ENCODE peak calls at places on chromosomes 4 and X, in seven cellular contexts. H, L, I, W, F, G and S are unnamed samples.

GRCh38 chr4:3160325-3160915 is 85.9 kb downstream of the HTT start:
- DNase-seq in H (no peak), G (no peak), W (no peak), I (no peak), L (peak; percentile 25), F (no peak), S (no peak)

GRCh38 chr4:77001907-77002306 is 52.4 kb downstream of the SEPTIN11 start:
- DNase-seq in H (no peak), F (no peak), L (no peak), G (no peak), I (no peak), W (no peak), S (no peak)

GRCh38 chrX:7446815-7447214 is 298.9 kb upstream of the PUDP start:
- DNase-seq in I (no peak), L (no peak), W (no peak), F (no peak), G (no peak), H (no peak), S (no peak)

GRCh38 chr4:122827899-122828601 is 1.4 kb downstream of the FGF2 start:
- DNase-seq in W (peak; percentile 11), F (peak; percentile 80), L (peak; percentile 63), H (peak; percentile 55), G (peak; percentile 70), I (peak; percentile 60), S (peak; percentile 42)

GRCh38 chrX:24034485-24034884 is 7.5 kb upstream of the KLHL15 start:
- DNase-seq in H (no peak), F (no peak), I (no peak), L (no peak), W (no peak), G (no peak), S (no peak)

GRCh38 chrX:81174286-81174685 is 27.4 kb downstream of the HMGN5 start:
- DNase-seq in F (no peak), H (no peak), L (no peak), I (no peak), G (no peak), W (peak; percentile 3), S (no peak)

GRCh38 chr4:53987761-53988171 is 76.6 kb downstream of the CHIC2 start:
- DNase-seq in F (no peak), L (no peak), H (no peak), W (peak; percentile 16), G (no peak), I (no peak), S (no peak)

GRCh38 chr4:143558823-143559756 is 45.6 kb downstream of the SMARCA5 start:
- DNase-seq in I (peak; percentile 84), W (peak; percentile 86), F (peak; percentile 50), H (peak; percentile 35), G (peak; percentile 78), L (peak; percentile 19), S (peak; percentile 39)

GRCh38 chr4:87985097-87985886 is 9.8 kb downstream of the SPP1 start:
- DNase-seq in I (peak; percentile 67), F (no peak), L (no peak), H (no peak), W (peak; percentile 70), G (no peak), S (no peak)

GRCh38 chrX:139974496-139974895 is 9.2 kb upstream of the CXorf66 start:
- DNase-seq in G (no peak), F (no peak), W (no peak), H (no peak), I (no peak), L (no peak), S (no peak)

GRCh38 chr4:114287079-114287696 is 307.7 kb upstream of the ARSJ start:
- DNase-seq in G (no peak), I (no peak), F (no peak), W (peak; percentile 78), H (no peak), L (no peak), S (no peak)

GRCh38 chr4:7980036-7980435 is 40.4 kb upstream of the AFAP1 start:
- DNase-seq in F (no peak), I (no peak), H (no peak), G (no peak), W (no peak), L (no peak), S (no peak)

GRCh38 chr4:37073226-37073840 is 171.2 kb upstream of the NWD2 start:
- DNase-seq in F (peak; percentile 8), L (peak; percentile 37), I (peak; percentile 26), G (no peak), W (no peak), H (no peak), S (no peak)

GRCh38 chr4:16269742-16270522 is 43.7 kb upstream of the TAPT1 start:
- DNase-seq in H (no peak), I (no peak), W (no peak), G (no peak), L (no peak), F (no peak), S (no peak)

GRCh38 chr4:138650917-138651564 is 364.5 kb upstream of the NOCT start:
- DNase-seq in F (no peak), H (no peak), I (no peak), W (no peak), G (no peak), L (peak; percentile 27), S (no peak)

GRCh38 chr4:122107680-122108079 is 44.5 kb upstream of the BLTP1 start:
- DNase-seq in H (no peak), W (no peak), I (no peak), L (no peak), F (no peak), G (no peak), S (no peak)

GRCh38 chrX:17968367-17968766 is 107.3 kb upstream of the RAI2 start:
- DNase-seq in L (no peak), G (no peak), W (no peak), I (no peak), F (no peak), H (no peak), S (no peak)

GRCh38 chr4:128322986-128323385 is 35.4 kb upstream of the PGRMC2 start:
- DNase-seq in L (no peak), H (no peak), W (peak; percentile 53), G (no peak), F (no peak), I (no peak), S (no peak)

GRCh38 chr4:106793933-106794332 is 242.2 kb downstream of the DKK2 start:
- DNase-seq in G (no peak), L (no peak), W (no peak), I (no peak), F (no peak), H (no peak), S (no peak)

GRCh38 chr4:83340692-83341343 is 6.2 kb upstream of the HPSE start:
- DNase-seq in G (no peak), F (no peak), I (no peak), W (no peak), H (no peak), L (no peak), S (no peak)

GRCh38 chrX:13059676-13060499 is 15.5 kb upstream of the FAM9C start:
- DNase-seq in G (no peak), I (no peak), W (no peak), F (no peak), H (no peak), L (peak; percentile 66), S (no peak)

GRCh38 chr4:48898733-48899431 is 7.7 kb downstream of the OCIAD2 start:
- DNase-seq in H (no peak), W (no peak), I (no peak), L (peak; percentile 53), G (no peak), F (peak; percentile 7), S (no peak)

GRCh38 chr4:122293374-122294365 is 85.1 kb upstream of the ADAD1 start:
- DNase-seq in L (no peak), F (no peak), H (no peak), I (no peak), W (no peak), G (no peak), S (no peak)

GRCh38 chr4:137775701-137776100 is 243.4 kb upstream of the PCDH18 start:
- DNase-seq in W (no peak), F (no peak), L (no peak), I (no peak), H (no peak), G (no peak), S (no peak)

GRCh38 chrX:8455600-8455999 is 9.0 kb upstream of the VCX3B start:
- DNase-seq in H (no peak), G (no peak), F (no peak), W (no peak), I (no peak), L (no peak), S (no peak)

GRCh38 chr4:26780524-26780923 is 80.1 kb upstream of the STIM2 start:
- DNase-seq in L (no peak), I (no peak), F (no peak), H (no peak), G (no peak), W (no peak), S (no peak)

GRCh38 chr4:26782168-26782829 is 78.3 kb upstream of the STIM2 start:
- DNase-seq in G (no peak), I (peak; percentile 33), H (no peak), W (no peak), L (peak; percentile 90), F (no peak), S (no peak)

GRCh38 chr4:26782830-26783202 is 77.8 kb upstream of the STIM2 start:
- DNase-seq in H (no peak), F (no peak), W (no peak), G (no peak), L (no peak), I (no peak), S (no peak)

GRCh38 chr4:26779224-26779623 is 81.4 kb upstream of the STIM2 start:
- DNase-seq in L (no peak), W (no peak), G (no peak), H (no peak), I (no peak), F (no peak), S (no peak)

GRCh38 chr4:26779674-26780073 is 81.0 kb upstream of the STIM2 start:
- DNase-seq in G (no peak), F (no peak), W (no peak), L (no peak), I (no peak), H (no peak), S (no peak)
- TF ChIP-seq TAF1 in G (no peak), F (no peak), W (no peak), L (no peak), I (no peak), H (no peak), S (no peak)

DNA sequence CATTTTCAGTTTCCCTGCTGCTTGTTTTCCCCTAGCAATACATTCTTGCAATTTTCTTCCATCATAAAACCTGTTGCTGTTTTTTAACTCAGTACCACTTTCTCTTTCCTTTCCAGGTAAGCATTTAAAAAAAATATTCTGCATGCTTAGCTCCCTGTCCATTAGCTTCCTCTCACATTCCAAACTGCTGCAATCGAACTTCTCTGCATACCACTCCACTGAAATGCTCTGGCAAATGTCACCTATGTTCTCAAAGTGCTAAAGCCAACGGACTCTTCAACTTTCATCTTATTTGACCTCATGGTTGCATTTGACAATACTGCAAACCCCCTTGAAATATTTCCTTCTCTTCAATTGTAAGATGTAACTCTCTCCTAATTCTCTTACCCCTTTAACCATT is 192.7 kb downstream of the ANAPC10 start:
- DNase-seq in G (no peak), F (no peak), H (no peak), L (no peak), I (no peak), W (no peak), S (no peak)
- TF ChIP-seq POLR2AphosphoS5 in G (no peak), F (no peak), H (no peak), L (no peak), I (no peak), W (no peak), S (no peak)

GRCh38 chrX:101257448-101258259 is 33.5 kb downstream of the TAF7L start:
- DNase-seq in I (no peak), W (peak; percentile 0), H (no peak), G (no peak), L (no peak), F (no peak), S (no peak)
- TF ChIP-seq TAF1 in I (no peak), W (no peak), H (no peak), G (no peak), L (no peak), F (no peak), S (no peak)

GRCh38 chr4:56768772-56769171 is 52.7 kb downstream of the SPINK2 start:
- DNase-seq in W (no peak), F (no peak), H (no peak), I (no peak), G (no peak), L (no peak), S (no peak)
- TF ChIP-seq POLR2AphosphoS5 in W (no peak), F (no peak), H (no peak), I (no peak), G (no peak), L (no peak), S (no peak)